ENCODE peak calls at places on chromosomes 13 and 19, in six cellular contexts. B is K562, J is GM12878, F is A549, Y is endothelial cell of umbilical vein, L is HepG2. V is an unnamed sample.

GRCh38 chr19:38047048-38047435 is 140.0 kb downstream of the SIPA1L3 start:
- DNase-seq in B (no peak), J (no peak), F (peak; percentile 45), Y (no peak), L (no peak), V (no peak)

GRCh38 chr13:27037171-27037570 is 134.4 kb downstream of the USP12 start:
- DNase-seq in B (no peak), J (no peak), F (no peak), Y (no peak), L (no peak), V (no peak)

GRCh38 chr13:27126877-27127276 is 44.7 kb downstream of the USP12 start:
- DNase-seq in B (no peak), J (no peak), F (no peak), Y (no peak), L (no peak), V (no peak)

GRCh38 chr13:85970727-85971126 is 171.5 kb upstream of the SLITRK6 start:
- DNase-seq in B (no peak), J (no peak), F (no peak), Y (no peak), L (no peak), V (no peak)

GRCh38 chr19:47230122-47230920 is 678 bp downstream of the BBC3 start:
- DNase-seq in B (peak; percentile 87), J (no peak), F (peak; percentile 59), Y (peak; percentile 61), L (peak; percentile 32), V (peak; percentile 86)

GRCh38 chr13:21688056-21688455 is 17.2 kb downstream of the FGF9 start:
- DNase-seq in B (no peak), J (no peak), F (no peak), Y (no peak), L (no peak), V (no peak)

GRCh38 chr13:107824636-107825035 is 390.7 kb downstream of the LIG4 start:
- DNase-seq in B (no peak), J (no peak), F (no peak), Y (no peak), L (no peak), V (no peak)

GRCh38 chr19:4063369-4064072 is 3.2 kb downstream of the ZBTB7A start:
- DNase-seq in B (peak; percentile 41), J (no peak), F (peak; percentile 38), Y (peak; percentile 22), L (no peak), V (no peak)

GRCh38 chr13:59674616-59675015 is 489.1 kb downstream of the DIAPH3 start:
- DNase-seq in B (no peak), J (no peak), F (no peak), Y (no peak), L (no peak), V (no peak)

GRCh38 chr19:3536429-3537100 is 2.4 kb upstream of the TEKTIP1 start:
- DNase-seq in B (no peak), J (no peak), F (no peak), Y (no peak), L (no peak), V (no peak)

GRCh38 chr13:21124853-21125252 is 51.5 kb downstream of the SKA3 start:
- DNase-seq in B (no peak), J (no peak), F (peak; percentile 35), Y (peak; percentile 67), L (peak; percentile 60), V (peak; percentile 53)

GRCh38 chr19:33281296-33281926 is 20.9 kb downstream of the CEBPA start:
- DNase-seq in B (no peak), J (no peak), F (no peak), Y (no peak), L (no peak), V (no peak)

GRCh38 chr13:106558527-106558926 is 9.4 kb downstream of the ARGLU1 start:
- DNase-seq in B (no peak), J (no peak), F (no peak), Y (no peak), L (no peak), V (no peak)

GRCh38 chr19:41323023-41323422 is 13.1 kb downstream of the CCDC97 start:
- DNase-seq in B (no peak), J (no peak), F (no peak), Y (peak; percentile 82), L (no peak), V (no peak)

GRCh38 chr13:106466691-106467405 is 68.6 kb downstream of the EFNB2 start:
- DNase-seq in B (no peak), J (no peak), F (no peak), Y (no peak), L (no peak), V (peak; percentile 69)

GRCh38 chr19:23665651-23666410 is 21.2 kb downstream of the ZNF675 start:
- DNase-seq in B (no peak), J (no peak), F (no peak), Y (no peak), L (no peak), V (no peak)

GRCh38 chr13:95896302-95896701 is 156.9 kb downstream of the UGGT2 start:
- DNase-seq in B (peak; percentile 20), J (no peak), F (no peak), Y (peak; percentile 64), L (no peak), V (no peak)

GRCh38 chr19:36939153-36939552 is 23.0 kb downstream of the ZNF568 start:
- DNase-seq in B (peak; percentile 2), J (no peak), F (no peak), Y (no peak), L (no peak), V (peak; percentile 23)

GRCh38 chr13:20359335-20359734 is 127.2 kb upstream of the GJB6 start:
- DNase-seq in B (peak; percentile 12), J (no peak), F (peak; percentile 65), Y (no peak), L (peak; percentile 32), V (peak; percentile 80)

GRCh38 chr13:113968463-113969310 is 5.2 kb downstream of the C13orf46 start:
- DNase-seq in B (no peak), J (no peak), F (no peak), Y (no peak), L (no peak), V (no peak)

GRCh38 chr19:5913739-5914357 is at the start of gene CAPS:
- DNase-seq in B (no peak), J (no peak), F (peak; percentile 50), Y (no peak), L (peak; percentile 39), V (no peak)

DNA sequence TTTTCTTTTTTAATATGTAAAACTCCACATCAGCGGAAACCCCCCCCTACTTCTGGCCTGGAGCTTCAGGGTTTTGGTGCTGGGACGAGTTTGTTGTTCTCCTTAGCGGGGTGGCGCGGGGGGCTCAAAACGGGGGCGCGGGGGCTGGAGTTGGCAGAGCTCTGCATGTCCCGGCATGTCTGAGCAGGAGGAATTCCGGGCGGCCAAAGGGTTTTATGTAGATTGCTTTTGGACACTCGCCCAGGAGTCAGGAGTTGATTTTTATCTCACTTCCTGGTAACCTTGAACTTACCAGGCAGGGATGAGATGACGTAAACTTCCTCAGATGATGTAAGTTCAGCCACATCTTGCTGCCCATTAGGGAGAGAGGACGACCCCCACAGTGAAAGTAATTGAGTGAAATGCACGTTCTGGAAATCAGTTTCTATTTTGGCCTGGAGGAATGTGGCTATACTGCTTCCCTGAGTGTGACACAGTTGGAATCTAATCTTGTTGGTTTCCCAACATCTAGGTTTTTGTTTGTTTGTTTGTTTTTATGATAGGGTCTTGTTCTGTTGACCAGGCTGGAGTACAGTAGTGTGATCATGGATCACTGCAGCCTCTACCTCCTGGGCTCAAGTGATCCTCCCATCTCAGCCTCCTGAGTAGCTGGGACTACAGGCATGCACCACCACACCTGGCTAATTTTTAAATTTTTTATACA is 21.0 kb upstream of the GDF15 start:
- DNase-seq in B (peak; percentile 95), J (no peak), F (peak; percentile 98), Y (peak; percentile 98), L (peak; percentile 97), V (peak; percentile 73)
- TF ChIP-seq MAX in B (no peak), J (no peak), F (peak; percentile 70), Y (peak; percentile 7), L (peak; percentile 39), V (no peak)

GRCh38 chr13:30153871-30154426 is 153.4 kb downstream of the KATNAL1 start:
- DNase-seq in B (no peak), J (no peak), F (no peak), Y (no peak), L (no peak), V (no peak)

GRCh38 chr13:30149248-30149647 is 158.1 kb downstream of the KATNAL1 start:
- DNase-seq in B (no peak), J (no peak), F (no peak), Y (no peak), L (no peak), V (no peak)

GRCh38 chr13:30154531-30154930 is 152.8 kb downstream of the KATNAL1 start:
- DNase-seq in B (no peak), J (no peak), F (no peak), Y (no peak), L (no peak), V (no peak)

GRCh38 chr13:30148791-30149190 is 158.6 kb downstream of the KATNAL1 start:
- DNase-seq in B (no peak), J (no peak), F (no peak), Y (no peak), L (no peak), V (no peak)

GRCh38 chr13:30151398-30151797 is 156.0 kb downstream of the KATNAL1 start:
- DNase-seq in B (no peak), J (no peak), F (no peak), Y (no peak), L (no peak), V (no peak)
- TF ChIP-seq MYC in B (no peak), J (no peak), F (no peak), Y (no peak), L (no peak), V (no peak)

DNA sequence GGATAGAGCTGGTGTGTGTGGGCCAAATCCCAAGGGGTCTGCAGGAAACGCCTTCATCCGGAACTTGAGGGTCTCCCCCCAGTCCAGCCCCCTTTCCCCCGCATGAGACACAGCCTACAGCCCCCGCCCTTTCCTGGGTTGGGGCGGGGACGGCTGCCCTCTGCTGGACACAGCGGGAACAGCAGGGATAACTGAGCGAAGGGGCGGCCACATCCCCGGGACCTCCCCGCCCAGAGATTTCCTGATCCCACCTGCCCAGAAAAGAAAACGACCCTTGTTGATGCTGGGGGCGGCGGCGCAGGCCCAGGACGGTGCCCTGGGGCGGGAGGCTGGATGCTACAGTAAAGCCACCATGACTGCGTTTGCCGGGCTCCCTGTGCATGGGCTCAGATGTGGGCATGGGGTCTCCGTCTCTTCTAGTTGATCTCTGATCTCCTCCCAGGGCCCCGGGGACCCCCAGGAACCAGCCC is 14.2 kb downstream of the ONECUT3 start:
- DNase-seq in B (peak; percentile 80), J (no peak), F (no peak), Y (peak; percentile 24), L (no peak), V (peak; percentile 78)
- TF ChIP-seq MAX in B (no peak), J (no peak), F (no peak), Y (no peak), L (no peak), V (no peak)

DNA sequence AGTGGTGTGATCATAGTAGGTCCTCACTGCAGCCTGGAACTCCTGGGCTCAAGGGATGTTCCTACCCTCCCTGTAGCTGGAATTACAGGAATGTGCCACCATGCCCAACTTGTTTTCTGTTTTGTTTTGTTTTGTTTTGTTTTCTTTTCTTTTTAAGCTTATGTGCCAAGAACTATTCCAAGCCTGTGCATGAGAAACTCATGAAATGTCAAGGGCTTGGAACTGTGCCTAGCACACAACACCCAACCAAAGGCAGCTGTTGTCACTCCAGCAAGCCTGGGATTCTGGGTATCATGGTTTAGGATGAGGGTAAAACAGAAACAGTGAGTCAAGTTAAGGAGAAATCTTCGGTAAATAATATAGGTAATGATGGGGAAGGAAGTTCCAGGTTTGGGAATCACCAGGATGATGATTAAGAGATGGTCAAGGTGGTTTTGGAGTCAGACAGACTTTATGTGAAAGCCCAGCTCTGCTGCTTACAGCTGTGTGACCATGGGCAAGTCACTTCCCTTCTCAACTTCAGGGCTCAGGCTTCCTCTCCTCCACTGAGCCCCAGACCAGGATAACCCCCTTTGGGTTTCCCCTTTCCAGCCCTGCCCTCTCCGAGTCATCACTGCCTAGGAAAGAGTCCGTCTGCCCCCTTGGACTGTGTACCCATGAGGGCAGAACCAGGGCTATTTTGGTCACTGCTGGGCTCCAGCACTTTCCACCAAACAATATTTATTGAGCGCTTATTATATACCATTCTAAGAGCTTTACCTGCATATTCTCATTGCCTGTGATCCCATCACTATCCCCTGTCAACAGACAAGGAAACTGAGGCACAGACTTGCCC is 5.0 kb downstream of the PVR start:
- DNase-seq in B (no peak), J (no peak), F (no peak), Y (peak; percentile 46), L (no peak), V (no peak)
- TF ChIP-seq MYC in B (no peak), J (no peak), F (no peak), Y (no peak), L (no peak), V (no peak)